ENCODE peak calls at places on chromosomes 5 and 9, in ten cellular contexts. One of them, this sample, is unnamed.

GRCh38 chr5:63963080-63963735 is 963 bp upstream of the HTR1A start:
- DNase-seq in ovary: peak; percentile 46
- DNase-seq in uterus: no peak
- DNase-seq in spleen: no peak
- DNase-seq in pancreas: peak; percentile 35
- DNase-seq in psoas muscle: no peak
- DNase-seq in K562: peak; percentile 38
- DNase-seq in heart left ventricle: no peak
- DNase-seq in thoracic aorta: no peak
- DNase-seq in SK-N-SH: peak; percentile 46
- DNase-seq in this sample: no peak

GRCh38 chr9:5292141-5292540 is 12.4 kb downstream of the RLN2 start:
- DNase-seq in pancreas: no peak
- DNase-seq in ovary: no peak
- DNase-seq in thoracic aorta: no peak
- DNase-seq in psoas muscle: no peak
- DNase-seq in SK-N-SH: no peak
- DNase-seq in heart left ventricle: no peak
- DNase-seq in uterus: no peak
- DNase-seq in K562: no peak
- DNase-seq in spleen: no peak
- DNase-seq in this sample: no peak

GRCh38 chr5:159849437-159850191 is 66.7 kb upstream of the ADRA1B start:
- DNase-seq in K562: no peak
- DNase-seq in SK-N-SH: no peak
- DNase-seq in uterus: peak; percentile 55
- DNase-seq in spleen: no peak
- DNase-seq in psoas muscle: no peak
- DNase-seq in heart left ventricle: no peak
- DNase-seq in pancreas: no peak
- DNase-seq in ovary: no peak
- DNase-seq in thoracic aorta: no peak
- DNase-seq in this sample: no peak

GRCh38 chr9:15670884-15671283 is 118.0 kb downstream of the CCDC171 start:
- DNase-seq in thoracic aorta: no peak
- DNase-seq in uterus: no peak
- DNase-seq in ovary: no peak
- DNase-seq in pancreas: no peak
- DNase-seq in spleen: no peak
- DNase-seq in K562: no peak
- DNase-seq in heart left ventricle: no peak
- DNase-seq in psoas muscle: no peak
- DNase-seq in SK-N-SH: no peak
- DNase-seq in this sample: no peak

GRCh38 chr5:145324101-145324500 is 511.0 kb downstream of the PRELID2 start:
- DNase-seq in pancreas: no peak
- DNase-seq in thoracic aorta: no peak
- DNase-seq in psoas muscle: no peak
- DNase-seq in K562: no peak
- DNase-seq in heart left ventricle: no peak
- DNase-seq in ovary: no peak
- DNase-seq in uterus: no peak
- DNase-seq in spleen: no peak
- DNase-seq in SK-N-SH: no peak
- DNase-seq in this sample: no peak

GRCh38 chr9:113386571-113387393 is 10.0 kb upstream of the HDHD3 start:
- DNase-seq in SK-N-SH: no peak
- DNase-seq in psoas muscle: no peak
- DNase-seq in ovary: no peak
- DNase-seq in K562: no peak
- DNase-seq in thoracic aorta: no peak
- DNase-seq in uterus: no peak
- DNase-seq in spleen: no peak
- DNase-seq in heart left ventricle: no peak
- DNase-seq in pancreas: no peak
- DNase-seq in this sample: no peak

GRCh38 chr5:66769839-66770617 is 173.8 kb downstream of the MAST4 start:
- DNase-seq in SK-N-SH: peak; percentile 29
- DNase-seq in heart left ventricle: no peak
- DNase-seq in ovary: peak; percentile 26
- DNase-seq in psoas muscle: no peak
- DNase-seq in uterus: no peak
- DNase-seq in pancreas: no peak
- DNase-seq in thoracic aorta: no peak
- DNase-seq in K562: no peak
- DNase-seq in spleen: peak; percentile 37
- DNase-seq in this sample: no peak

GRCh38 chr9:80191108-80191507 is 619.3 kb downstream of the TLE4 start:
- DNase-seq in pancreas: no peak
- DNase-seq in K562: no peak
- DNase-seq in spleen: no peak
- DNase-seq in ovary: no peak
- DNase-seq in psoas muscle: no peak
- DNase-seq in SK-N-SH: no peak
- DNase-seq in heart left ventricle: no peak
- DNase-seq in thoracic aorta: no peak
- DNase-seq in uterus: no peak
- DNase-seq in this sample: no peak

GRCh38 chr5:120457839-120458507 is 6.1 kb upstream of the PRR16 start:
- DNase-seq in SK-N-SH: no peak
- DNase-seq in uterus: peak; percentile 65
- DNase-seq in spleen: peak; percentile 88
- DNase-seq in thoracic aorta: no peak
- DNase-seq in K562: peak; percentile 12
- DNase-seq in pancreas: peak; percentile 72
- DNase-seq in ovary: peak; percentile 70
- DNase-seq in heart left ventricle: peak; percentile 85
- DNase-seq in psoas muscle: peak; percentile 84
- DNase-seq in this sample: peak; percentile 79

GRCh38 chr5:127136908-127137307 is 63.6 kb upstream of the C5orf63 start:
- DNase-seq in K562: no peak
- DNase-seq in heart left ventricle: no peak
- DNase-seq in spleen: no peak
- DNase-seq in thoracic aorta: no peak
- DNase-seq in uterus: no peak
- DNase-seq in SK-N-SH: no peak
- DNase-seq in pancreas: no peak
- DNase-seq in psoas muscle: no peak
- DNase-seq in ovary: no peak
- DNase-seq in this sample: no peak

GRCh38 chr9:6910032-6910431 is 152.3 kb downstream of the KDM4C start:
- DNase-seq in K562: no peak
- DNase-seq in uterus: no peak
- DNase-seq in thoracic aorta: no peak
- DNase-seq in spleen: no peak
- DNase-seq in heart left ventricle: no peak
- DNase-seq in ovary: no peak
- DNase-seq in psoas muscle: no peak
- DNase-seq in SK-N-SH: peak; percentile 22
- DNase-seq in pancreas: no peak
- DNase-seq in this sample: no peak
- TF ChIP-seq CTCF in K562: peak; percentile 57
- TF ChIP-seq CTCF in uterus: no peak
- TF ChIP-seq CTCF in thoracic aorta: no peak
- TF ChIP-seq CTCF in spleen: no peak
- TF ChIP-seq CTCF in heart left ventricle: peak; percentile 21
- TF ChIP-seq CTCF in ovary: no peak
- TF ChIP-seq CTCF in psoas muscle: peak; percentile 28
- TF ChIP-seq CTCF in SK-N-SH: peak; percentile 68
- TF ChIP-seq CTCF in pancreas: peak; percentile 17
- TF ChIP-seq CTCF in this sample: no peak

GRCh38 chr9:34520096-34520495 is 2.7 kb downstream of the ENHO start:
- DNase-seq in spleen: no peak
- DNase-seq in thoracic aorta: no peak
- DNase-seq in psoas muscle: no peak
- DNase-seq in uterus: no peak
- DNase-seq in SK-N-SH: no peak
- DNase-seq in ovary: no peak
- DNase-seq in pancreas: no peak
- DNase-seq in K562: no peak
- DNase-seq in heart left ventricle: no peak
- DNase-seq in this sample: no peak
- H3K27me3 ChIP-seq in spleen: peaks cover 16% of the 10 kb centered on the region
- H3K27me3 ChIP-seq in thoracic aorta: no peaks in the 10 kb centered on the region
- H3K27me3 ChIP-seq in psoas muscle: no peaks in the 10 kb centered on the region
- H3K27me3 ChIP-seq in uterus: no peaks in the 10 kb centered on the region
- H3K27me3 ChIP-seq in SK-N-SH: no peaks in the 10 kb centered on the region
- H3K27me3 ChIP-seq in ovary: no peaks in the 10 kb centered on the region
- H3K27me3 ChIP-seq in pancreas: no peaks in the 10 kb centered on the region
- H3K27me3 ChIP-seq in K562: no peaks in the 10 kb centered on the region
- H3K27me3 ChIP-seq in heart left ventricle: no peaks in the 10 kb centered on the region
- H3K27me3 ChIP-seq in this sample: no peaks in the 10 kb centered on the region

GRCh38 chr9:121498150-121498486 is 1.5 kb downstream of the GGTA1 start:
- DNase-seq in spleen: no peak
- DNase-seq in heart left ventricle: no peak
- DNase-seq in pancreas: peak; percentile 58
- DNase-seq in uterus: peak; percentile 59
- DNase-seq in ovary: peak; percentile 23
- DNase-seq in SK-N-SH: peak; percentile 82
- DNase-seq in thoracic aorta: no peak
- DNase-seq in psoas muscle: no peak
- DNase-seq in K562: peak; percentile 74
- DNase-seq in this sample: peak; percentile 78

GRCh38 chr9:121500165-121500478 is 478 bp upstream of the GGTA1 start:
- DNase-seq in K562: no peak
- DNase-seq in psoas muscle: no peak
- DNase-seq in SK-N-SH: no peak
- DNase-seq in heart left ventricle: no peak
- DNase-seq in spleen: no peak
- DNase-seq in pancreas: no peak
- DNase-seq in thoracic aorta: no peak
- DNase-seq in uterus: no peak
- DNase-seq in ovary: no peak
- DNase-seq in this sample: no peak

GRCh38 chr9:121499427-121500164 is at the start of gene GGTA1:
- DNase-seq in uterus: peak; percentile 48
- DNase-seq in spleen: peak; percentile 90
- DNase-seq in thoracic aorta: no peak
- DNase-seq in heart left ventricle: peak; percentile 88
- DNase-seq in psoas muscle: peak; percentile 78
- DNase-seq in SK-N-SH: peak; percentile 90
- DNase-seq in ovary: peak; percentile 58
- DNase-seq in pancreas: peak; percentile 20
- DNase-seq in K562: peak; percentile 38
- DNase-seq in this sample: peak; percentile 76

GRCh38 chr9:121499177-121499426 is 542 bp downstream of the GGTA1 start:
- DNase-seq in ovary: no peak
- DNase-seq in pancreas: no peak
- DNase-seq in thoracic aorta: no peak
- DNase-seq in K562: no peak
- DNase-seq in psoas muscle: no peak
- DNase-seq in spleen: no peak
- DNase-seq in SK-N-SH: no peak
- DNase-seq in uterus: no peak
- DNase-seq in heart left ventricle: no peak
- DNase-seq in this sample: no peak

GRCh38 chr9:121498487-121499176 is 1.0 kb downstream of the GGTA1 start:
- DNase-seq in thoracic aorta: no peak
- DNase-seq in heart left ventricle: no peak
- DNase-seq in spleen: peak; percentile 78
- DNase-seq in pancreas: no peak
- DNase-seq in uterus: peak; percentile 46
- DNase-seq in SK-N-SH: peak; percentile 47
- DNase-seq in K562: no peak
- DNase-seq in psoas muscle: peak; percentile 63
- DNase-seq in ovary: peak; percentile 35
- DNase-seq in this sample: peak; percentile 77
- TF ChIP-seq CTCF in thoracic aorta: no peak
- TF ChIP-seq CTCF in heart left ventricle: no peak
- TF ChIP-seq CTCF in spleen: no peak
- TF ChIP-seq CTCF in pancreas: no peak
- TF ChIP-seq CTCF in uterus: no peak
- TF ChIP-seq CTCF in SK-N-SH: peak; percentile 17
- TF ChIP-seq CTCF in K562: no peak
- TF ChIP-seq CTCF in psoas muscle: no peak
- TF ChIP-seq CTCF in ovary: no peak
- TF ChIP-seq CTCF in this sample: peak; percentile 44

DNA sequence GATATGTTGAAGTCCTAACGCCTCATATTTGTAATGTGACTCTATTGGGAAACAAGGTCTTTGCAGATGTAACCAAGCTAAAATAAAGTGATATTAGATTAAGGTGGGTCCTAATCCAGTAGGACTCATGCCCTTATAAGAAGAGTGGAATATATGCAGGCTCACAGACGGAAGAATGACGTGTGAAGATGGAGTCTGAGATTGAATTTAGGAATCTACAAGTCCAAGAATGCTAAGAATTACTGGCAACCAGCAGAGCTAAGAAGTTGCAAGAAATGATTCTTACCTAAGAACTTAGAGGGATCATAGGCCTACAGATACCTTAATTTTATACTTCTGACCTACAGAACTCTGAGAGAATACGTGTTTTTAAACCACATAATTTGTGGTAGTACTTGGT is 350.0 kb upstream of the ST8SIA4 start:
- DNase-seq in pancreas: no peak
- DNase-seq in psoas muscle: no peak
- DNase-seq in SK-N-SH: no peak
- DNase-seq in ovary: no peak
- DNase-seq in heart left ventricle: no peak
- DNase-seq in K562: no peak
- DNase-seq in thoracic aorta: no peak
- DNase-seq in uterus: no peak
- DNase-seq in spleen: no peak
- DNase-seq in this sample: no peak
- H3K27me3 ChIP-seq in pancreas: no peaks in the 10 kb centered on the region
- H3K27me3 ChIP-seq in psoas muscle: no peaks in the 10 kb centered on the region
- H3K27me3 ChIP-seq in SK-N-SH: no peaks in the 10 kb centered on the region
- H3K27me3 ChIP-seq in ovary: no peaks in the 10 kb centered on the region
- H3K27me3 ChIP-seq in heart left ventricle: no peaks in the 10 kb centered on the region
- H3K27me3 ChIP-seq in K562: no peaks in the 10 kb centered on the region
- H3K27me3 ChIP-seq in thoracic aorta: no peaks in the 10 kb centered on the region
- H3K27me3 ChIP-seq in uterus: no peaks in the 10 kb centered on the region
- H3K27me3 ChIP-seq in spleen: no peaks in the 10 kb centered on the region
- H3K27me3 ChIP-seq in this sample: no peaks in the 10 kb centered on the region

DNA sequence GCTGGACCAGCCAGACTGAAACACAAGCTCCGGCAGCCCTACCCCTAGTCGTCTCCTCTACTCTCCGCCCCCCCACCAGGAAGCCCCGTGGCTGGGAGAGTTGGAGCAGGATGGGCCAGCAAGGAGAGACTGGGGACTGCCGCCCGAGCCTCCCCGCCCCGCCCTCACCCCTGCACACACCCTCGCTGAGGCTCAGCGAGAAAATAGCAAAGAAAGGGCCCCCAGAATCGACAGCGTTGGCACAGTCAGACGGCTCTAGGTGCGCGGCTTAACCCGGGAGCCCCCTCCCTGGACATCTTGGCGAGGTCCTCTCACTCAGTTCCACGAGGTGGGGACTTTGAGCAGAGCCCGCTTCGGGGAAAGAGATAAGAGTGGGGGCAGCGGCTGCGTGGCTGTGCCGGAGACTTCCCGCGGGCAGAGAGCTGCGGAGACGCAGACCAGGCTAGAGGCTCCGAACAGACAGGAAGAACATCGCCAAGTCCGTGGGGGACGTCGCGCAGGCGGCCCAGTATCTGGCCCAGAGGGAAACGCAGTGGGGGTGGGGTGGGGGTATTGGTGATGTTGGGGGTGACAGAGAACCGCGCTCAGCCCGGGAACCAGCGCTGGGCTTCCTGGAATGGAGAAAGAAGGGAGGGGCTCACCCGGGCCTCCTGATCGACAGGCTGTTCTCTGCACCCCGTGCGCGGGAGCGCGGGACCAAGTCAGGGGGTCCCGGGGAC is 995 bp downstream of the TRIM7 start:
- DNase-seq in spleen: no peak
- DNase-seq in ovary: no peak
- DNase-seq in psoas muscle: no peak
- DNase-seq in uterus: no peak
- DNase-seq in SK-N-SH: peak; percentile 73
- DNase-seq in K562: peak; percentile 66
- DNase-seq in heart left ventricle: no peak
- DNase-seq in thoracic aorta: no peak
- DNase-seq in pancreas: no peak
- DNase-seq in this sample: no peak
- TF ChIP-seq CTCF in spleen: no peak
- TF ChIP-seq CTCF in ovary: no peak
- TF ChIP-seq CTCF in psoas muscle: no peak
- TF ChIP-seq CTCF in uterus: no peak
- TF ChIP-seq CTCF in SK-N-SH: peak; percentile 8
- TF ChIP-seq CTCF in K562: peak; percentile 42
- TF ChIP-seq CTCF in heart left ventricle: no peak
- TF ChIP-seq CTCF in thoracic aorta: no peak
- TF ChIP-seq CTCF in pancreas: no peak
- TF ChIP-seq CTCF in this sample: no peak

This sample was measured in right atrium auricular region.